ENCODE peak calls at places on chromosomes 5 and 9, in seven cellular contexts. R is effector memory CD4-positive, alpha-beta T cell; A is mammary epithelial cell; X is brain microvascular endothelial cell; K is mesenchymal stem cell; Z is psoas muscle; N is small intestine. L is an unnamed sample.

GRCh38 chr5:83095973-83096539 is 18.7 kb downstream of the XRCC4 start:
- DNase-seq in K (peak; percentile 85), N (peak; percentile 53), Z (no peak), X (peak; percentile 81), R (no peak), A (peak; percentile 80), L (peak; percentile 78)

GRCh38 chr9:91913096-91913495 is 36.9 kb downstream of the ROR2 start:
- DNase-seq in A (no peak), K (no peak), X (no peak), N (no peak), Z (no peak), R (no peak), L (no peak)

GRCh38 chr5:133247881-133248642 is 196.2 kb downstream of the HSPA4 start:
- DNase-seq in X (peak; percentile 15), R (no peak), K (peak; percentile 68), N (peak; percentile 25), Z (peak; percentile 80), A (no peak), L (no peak)

GRCh38 chr5:27124590-27124989 is 86.2 kb upstream of the CDH9 start:
- DNase-seq in A (peak; percentile 6), K (peak; percentile 43), N (no peak), Z (no peak), X (peak; percentile 54), R (no peak), L (no peak)

GRCh38 chr5:24102008-24102407 is 542.8 kb downstream of the CDH10 start:
- DNase-seq in N (no peak), X (no peak), K (no peak), R (no peak), Z (no peak), A (no peak), L (no peak)

GRCh38 chr9:36401179-36401740 is 1.2 kb upstream of the RNF38 start:
- DNase-seq in N (peak; percentile 79), K (peak; percentile 79), X (peak; percentile 43), A (no peak), Z (no peak), R (peak; percentile 64), L (no peak)

GRCh38 chr5:179766726-179767455 is 26.9 kb upstream of the LTC4S start:
- DNase-seq in A (no peak), K (no peak), Z (no peak), X (no peak), N (peak; percentile 49), R (no peak), L (no peak)

GRCh38 chr9:4537581-4537980 is 47.3 kb downstream of the SLC1A1 start:
- DNase-seq in A (no peak), K (no peak), R (no peak), X (no peak), N (no peak), Z (no peak), L (no peak)

GRCh38 chr9:90546200-90546599 is 96.4 kb downstream of the DIRAS2 start:
- DNase-seq in Z (no peak), K (peak; percentile 90), N (peak; percentile 20), R (no peak), X (peak; percentile 92), A (peak; percentile 78), L (no peak)

GRCh38 chr5:124960266-124960665 is 213.8 kb upstream of the ZNF608 start:
- DNase-seq in N (no peak), X (no peak), A (peak; percentile 48), R (no peak), K (no peak), Z (no peak), L (no peak)

GRCh38 chr5:54764691-54765090 is 220.7 kb downstream of the ESM1 start:
- DNase-seq in N (no peak), K (no peak), R (no peak), X (no peak), Z (no peak), A (no peak), L (no peak)

GRCh38 chr9:127937383-127938297 is at the start of gene DPM2:
- DNase-seq in N (peak; percentile 88), K (peak; percentile 86), R (peak; percentile 72), A (peak; percentile 78), X (peak; percentile 72), Z (peak; percentile 90), L (no peak)

GRCh38 chr5:123036391-123037103 is at the start of gene PPIC:
- DNase-seq in K (peak; percentile 82), N (peak; percentile 93), R (no peak), Z (peak; percentile 93), X (peak; percentile 62), A (peak; percentile 85), L (peak; percentile 92)

GRCh38 chr5:36820900-36821299 is 55.7 kb upstream of the NIPBL start:
- DNase-seq in N (no peak), R (no peak), X (no peak), A (no peak), K (no peak), Z (no peak), L (no peak)

GRCh38 chr5:56088431-56088949 is 93.7 kb upstream of the IL6ST start:
- DNase-seq in R (no peak), X (no peak), N (no peak), K (no peak), Z (no peak), A (no peak), L (no peak)

GRCh38 chr5:124651663-124652513 is 94.6 kb downstream of the ZNF608 start:
- DNase-seq in Z (peak; percentile 88), N (peak; percentile 90), K (peak; percentile 89), X (peak; percentile 77), R (no peak), A (peak; percentile 77), L (peak; percentile 84)

GRCh38 chr5:73612799-73613198 is 13.2 kb upstream of the ARHGEF28 start:
- DNase-seq in X (no peak), A (no peak), N (peak; percentile 68), Z (no peak), K (no peak), R (no peak), L (no peak)

GRCh38 chr5:35799751-35800150 is 56.9 kb upstream of the IL7R start:
- DNase-seq in Z (no peak), N (no peak), K (no peak), R (no peak), X (no peak), A (no peak), L (no peak)

GRCh38 chr5:143187495-143187894 is 216.0 kb downstream of the NR3C1 start:
- DNase-seq in A (peak; percentile 78), X (no peak), K (no peak), R (no peak), Z (no peak), N (no peak), L (no peak)

GRCh38 chr5:72210913-72211670 is 103.8 kb downstream of the MAP1B start:
- DNase-seq in X (peak; percentile 63), N (no peak), Z (peak; percentile 57), A (peak; percentile 78), R (no peak), K (peak; percentile 68), L (peak; percentile 66)

GRCh38 chr9:123763910-123764588 is 165.9 kb downstream of the DENND1A start:
- DNase-seq in A (peak; percentile 44), N (no peak), X (peak; percentile 61), K (peak; percentile 46), Z (no peak), R (no peak), L (no peak)

GRCh38 chr5:154317916-154318315 is 127.4 kb downstream of the GALNT10 start:
- DNase-seq in A (no peak), N (no peak), R (no peak), X (no peak), K (no peak), Z (no peak), L (no peak)

GRCh38 chr5:179416906-179417470 is 71.7 kb upstream of the ADAMTS2 start:
- DNase-seq in A (no peak), R (no peak), X (no peak), K (no peak), N (no peak), Z (no peak), L (no peak)

GRCh38 chr5:124438390-124439380 is 307.8 kb downstream of the ZNF608 start:
- DNase-seq in N (no peak), A (no peak), Z (no peak), X (no peak), K (no peak), R (no peak), L (no peak)

GRCh38 chr9:91347370-91347769 is 14.3 kb downstream of the AUH start:
- DNase-seq in X (no peak), R (no peak), N (no peak), K (no peak), A (no peak), Z (no peak), L (no peak)

DNA sequence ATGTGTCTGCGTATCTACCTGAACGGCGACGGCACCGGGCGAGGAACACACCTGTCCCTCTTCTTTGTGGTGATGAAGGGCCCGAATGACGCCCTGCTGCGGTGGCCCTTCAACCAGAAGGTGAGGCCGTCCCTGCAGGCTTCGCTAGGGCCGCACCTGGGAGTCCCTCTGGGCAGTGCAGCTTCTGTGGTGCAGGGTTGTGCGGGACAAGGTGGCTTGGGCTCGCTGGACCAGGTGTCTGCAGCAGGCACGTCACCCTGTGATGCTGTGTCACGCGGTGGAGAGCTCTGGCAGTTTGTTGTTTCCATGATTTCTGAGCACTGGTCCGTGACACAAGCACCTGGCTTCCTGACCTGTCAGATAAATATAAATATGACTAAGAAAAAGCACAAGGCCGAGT is 20.7 kb downstream of the FBXW5 start:
- DNase-seq in X (no peak), Z (no peak), A (no peak), R (no peak), K (no peak), N (no peak), L (no peak)
- H3K27ac ChIP-seq in X (no peak overlapping the region), Z (no peak overlapping the region), A (no peak overlapping the region), R (no peak overlapping the region), K (no peak overlapping the region), N (no peak overlapping the region), L (no peak overlapping the region)

DNA sequence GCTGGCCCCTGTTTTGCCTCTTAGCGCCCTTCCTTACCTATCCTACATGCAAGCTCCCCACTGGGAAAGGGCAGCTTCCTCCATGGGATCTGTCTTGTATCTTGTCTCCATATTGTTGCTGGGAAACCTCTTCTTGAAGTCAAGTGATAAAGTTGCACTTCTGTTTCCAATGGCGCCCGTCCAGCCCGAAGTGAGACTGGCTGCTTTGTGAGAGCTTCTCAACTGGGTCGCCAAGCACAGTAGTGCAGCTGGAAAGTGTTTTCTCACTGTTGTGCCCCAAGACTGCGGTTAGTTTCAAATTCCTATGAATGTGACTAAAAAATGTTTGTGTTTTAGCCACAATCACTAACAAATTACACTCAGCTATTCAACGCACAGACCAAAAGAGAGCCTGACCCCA is 506.6 kb upstream of the MPDZ start:
- DNase-seq in A (no peak), R (no peak), N (no peak), Z (peak; percentile 51), K (no peak), X (peak; percentile 48), L (no peak)
- H3K27ac ChIP-seq in A (no peak overlapping the region), R (no peak overlapping the region), N (no peak overlapping the region), Z (peak overlapping the region; percentile 80), K (no peak overlapping the region), X (no peak overlapping the region), L (peak overlapping the region; percentile 56)

GRCh38 chr9:107090218-107090617 is 192.9 kb upstream of the RAD23B start:
- DNase-seq in K (no peak), N (no peak), X (no peak), Z (no peak), R (no peak), A (no peak), L (no peak)

GRCh38 chr9:107086460-107086859 is 196.6 kb upstream of the RAD23B start:
- DNase-seq in X (no peak), K (no peak), R (no peak), A (no peak), N (no peak), Z (no peak), L (no peak)

GRCh38 chr9:107087256-107087655 is 195.8 kb upstream of the RAD23B start:
- DNase-seq in Z (no peak), R (no peak), X (no peak), N (no peak), A (no peak), K (no peak), L (no peak)
- H3K27ac ChIP-seq in Z (no peak overlapping the region), R (no peak overlapping the region), X (no peak overlapping the region), N (no peak overlapping the region), A (no peak overlapping the region), K (no peak overlapping the region), L (no peak overlapping the region)

GRCh38 chr9:97807681-97808080 is 45.3 kb upstream of the FOXE1 start:
- DNase-seq in Z (no peak), X (no peak), N (no peak), R (no peak), K (no peak), A (peak; percentile 71), L (no peak)
- H3K27ac ChIP-seq in Z (no peak overlapping the region), X (no peak overlapping the region), N (no peak overlapping the region), R (no peak overlapping the region), K (no peak overlapping the region), A (peak overlapping the region; percentile 13), L (no peak overlapping the region)

L was measured in ascending aorta.